ENCODE peak calls at places on chromosomes 5 and 9, in eight cellular contexts. S, P, F, C, A, Z, U and G are unnamed samples.

GRCh38 chr5:55918097-55919035 is 67.2 kb downstream of the IL31RA start:
- DNase-seq in Z (no peak), P (no peak), S (no peak), C (no peak), U (no peak), A (no peak), F (no peak), G (no peak)

GRCh38 chr5:6286404-6286803 is 91.9 kb downstream of the MED10 start:
- DNase-seq in Z (no peak), U (no peak), C (no peak), P (no peak), F (no peak), A (no peak), S (no peak), G (no peak)

GRCh38 chr9:14303110-14303509 is 10.8 kb downstream of the NFIB start:
- DNase-seq in Z (no peak), S (no peak), U (no peak), A (no peak), P (no peak), C (no peak), F (no peak), G (no peak)

GRCh38 chr5:53361708-53362107 is 118.7 kb upstream of the FST start:
- DNase-seq in F (no peak), A (no peak), U (no peak), S (no peak), C (no peak), Z (no peak), P (no peak), G (no peak)

GRCh38 chr5:177133845-177134652 is 476 bp downstream of the NSD1 start:
- DNase-seq in P (no peak), S (no peak), Z (peak; percentile 61), C (peak; percentile 81), U (peak; percentile 42), A (peak; percentile 68), F (peak; percentile 29), G (peak; percentile 60)

GRCh38 chr5:132500931-132501628 is 10.5 kb upstream of the IRF1 start:
- DNase-seq in Z (peak; percentile 71), F (peak; percentile 55), C (peak; percentile 82), P (peak; percentile 87), U (peak; percentile 80), S (no peak), A (peak; percentile 89), G (peak; percentile 77)

GRCh38 chr9:98521141-98521540 is 187.6 kb downstream of the GABBR2 start:
- DNase-seq in S (no peak), U (no peak), A (no peak), P (no peak), Z (peak; percentile 71), F (peak; percentile 92), C (no peak), G (no peak)

GRCh38 chr5:74639538-74640449 is 734 bp downstream of the ENC1 start:
- DNase-seq in F (peak; percentile 49), S (no peak), Z (peak; percentile 57), U (peak; percentile 60), A (peak; percentile 67), C (peak; percentile 73), P (no peak), G (peak; percentile 16)

GRCh38 chr5:31854625-31855526 is 215.9 kb downstream of the PDZD2 start:
- DNase-seq in Z (peak; percentile 8), C (peak; percentile 79), S (no peak), F (no peak), P (no peak), A (no peak), U (no peak), G (no peak)

GRCh38 chr5:100794844-100795243 is 108.2 kb downstream of the ST8SIA4 start:
- DNase-seq in U (no peak), C (no peak), Z (no peak), S (no peak), A (no peak), F (no peak), P (no peak), G (no peak)

GRCh38 chr5:74155501-74155900 is 485.0 kb downstream of the ENC1 start:
- DNase-seq in P (no peak), U (no peak), Z (no peak), F (no peak), C (no peak), A (no peak), S (no peak), G (no peak)

GRCh38 chr9:131146186-131146585 is 20.8 kb downstream of the NUP214 start:
- DNase-seq in F (no peak), S (no peak), P (no peak), A (no peak), U (no peak), Z (no peak), C (no peak), G (no peak)

GRCh38 chr5:139014726-139015125 is 139.6 kb upstream of the LRRTM2 start:
- DNase-seq in F (peak; percentile 92), A (no peak), P (no peak), C (no peak), U (no peak), Z (peak; percentile 85), S (no peak), G (no peak)

GRCh38 chr9:133505901-133506652 is 18.7 kb downstream of the MYMK start:
- DNase-seq in U (no peak), A (no peak), P (no peak), C (no peak), F (peak; percentile 12), S (no peak), Z (no peak), G (no peak)

DNA sequence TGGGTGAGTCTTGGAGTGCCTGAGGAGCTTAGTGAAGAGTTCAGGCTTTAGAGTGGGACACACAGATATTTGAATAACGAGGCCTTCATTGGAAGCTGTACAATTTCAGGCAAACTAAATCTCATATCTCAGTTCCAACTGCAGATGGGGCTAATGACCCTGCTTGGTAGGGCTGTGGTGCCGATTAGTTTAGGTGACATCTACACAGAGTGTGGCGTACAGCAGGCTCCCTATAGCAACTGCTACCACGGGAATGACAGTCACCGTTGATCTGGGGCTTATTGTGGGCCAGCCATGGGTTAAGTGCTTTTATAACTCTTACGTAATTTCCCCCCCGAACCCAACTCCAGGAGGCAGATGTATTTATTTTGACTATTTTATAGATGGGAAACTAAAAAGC is 70.8 kb downstream of the FAT2 start:
- DNase-seq in A (no peak), C (no peak), Z (no peak), S (no peak), P (peak; percentile 9), F (no peak), U (no peak), G (no peak)
- TF ChIP-seq CTCF in A (no peak), C (peak; percentile 45), Z (no peak), S (peak; percentile 15), P (peak; percentile 43), F (peak; percentile 2), U (no peak), G (no peak)

DNA sequence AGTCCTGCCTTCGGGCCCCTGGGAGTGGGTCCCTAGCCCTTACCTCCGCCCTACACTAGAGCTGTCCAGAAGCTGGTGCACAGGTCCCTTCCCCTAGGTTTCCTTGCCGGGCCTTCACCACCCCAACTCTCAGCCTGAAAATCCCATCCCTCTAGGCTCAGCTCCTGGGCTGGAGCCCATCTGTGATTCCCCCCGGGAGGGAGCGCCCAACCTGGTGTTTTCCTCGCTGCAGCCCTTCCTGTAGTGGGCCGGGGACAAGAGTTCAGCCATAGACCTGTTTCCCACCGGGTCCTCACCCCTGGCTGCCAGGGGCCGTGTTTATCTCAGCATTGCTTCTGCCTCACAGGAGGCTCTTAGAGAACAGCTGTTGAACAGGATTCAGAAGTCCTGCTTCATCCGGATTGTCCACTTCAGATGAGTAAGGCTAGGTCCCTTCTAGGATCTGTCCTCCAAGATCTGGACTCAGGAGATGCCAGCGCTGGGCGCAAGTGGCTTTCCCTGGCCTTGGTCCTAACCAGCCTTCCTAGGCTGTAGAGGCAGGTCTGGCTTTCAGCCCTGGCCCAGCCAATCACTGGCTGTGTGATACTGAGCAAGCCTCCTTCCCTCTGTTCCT is 965 bp downstream of the GLIPR2 start:
- DNase-seq in P (no peak), A (no peak), C (no peak), S (no peak), F (peak; percentile 38), U (no peak), Z (peak; percentile 44), G (no peak)
- H2AFZ ChIP-seq in P (no peak overlapping the region), A (no peak overlapping the region), C (peak overlapping the region; percentile 95), S (no peak overlapping the region), F (peak overlapping the region; percentile 95), U (peak overlapping the region; percentile 87), Z (peak overlapping the region; percentile 82), G (no peak overlapping the region)

GRCh38 chr9:109908459-109909390 is 128.7 kb downstream of the PALM2AKAP2 start:
- DNase-seq in A (peak; percentile 61), U (no peak), S (no peak), C (no peak), Z (peak; percentile 89), F (peak; percentile 96), P (no peak), G (no peak)

GRCh38 chr9:109912726-109913460 is 132.9 kb downstream of the PALM2AKAP2 start:
- DNase-seq in S (no peak), A (peak; percentile 71), C (no peak), Z (peak; percentile 66), U (peak; percentile 64), P (no peak), F (peak; percentile 32), G (no peak)

GRCh38 chr9:109913461-109913810 is 133.4 kb downstream of the PALM2AKAP2 start:
- DNase-seq in F (no peak), C (no peak), A (no peak), S (no peak), Z (no peak), U (no peak), P (no peak), G (no peak)

GRCh38 chr9:109912082-109912581 is 132.1 kb downstream of the PALM2AKAP2 start:
- DNase-seq in A (no peak), U (no peak), C (no peak), P (no peak), Z (peak; percentile 97), S (no peak), F (peak; percentile 93), G (no peak)

DNA sequence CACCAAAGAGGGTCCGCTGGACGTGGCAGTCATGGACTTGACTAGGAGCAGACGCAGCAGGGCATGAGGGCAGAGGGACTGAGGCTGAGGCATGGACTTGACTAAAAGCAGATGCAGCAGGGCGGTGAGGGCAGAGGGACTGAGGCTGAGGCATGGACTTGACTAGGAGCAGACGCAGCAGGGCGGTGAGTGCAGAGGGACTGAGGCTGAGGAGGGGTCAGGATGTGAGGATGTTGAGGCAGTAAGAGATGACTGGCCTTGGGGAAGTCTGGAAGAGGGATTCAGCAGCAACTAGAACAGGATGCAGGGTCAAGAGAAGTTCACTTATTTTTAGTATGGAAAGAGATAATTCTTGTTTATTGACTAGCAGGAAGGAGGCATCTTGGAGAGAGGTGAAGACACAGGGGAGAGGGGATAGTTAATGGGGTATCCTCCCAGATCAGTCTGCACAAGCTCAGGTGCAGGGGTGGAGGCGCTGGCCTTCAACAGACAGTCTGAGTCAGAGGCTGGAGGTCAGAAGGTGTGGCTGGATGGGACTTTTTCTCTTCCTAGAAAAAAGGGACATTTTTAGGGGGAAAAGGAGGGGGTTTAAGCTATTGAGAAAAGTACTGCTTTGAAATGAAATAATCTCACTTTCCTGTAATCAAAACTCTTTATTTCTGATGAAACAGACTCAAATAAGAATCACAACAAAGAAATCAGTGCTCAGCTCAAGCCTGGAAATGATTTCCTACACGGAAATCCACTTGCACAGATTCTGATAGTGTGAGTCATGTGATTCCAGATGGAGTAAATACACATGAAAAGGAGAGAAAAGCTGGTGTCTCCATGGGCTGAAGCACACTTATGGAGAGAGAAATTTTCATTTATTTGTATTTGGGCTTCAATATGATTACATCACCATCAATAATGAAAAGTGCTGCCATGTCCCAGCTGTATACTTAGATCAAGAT is 130.9 kb downstream of the PALM2AKAP2 start:
- DNase-seq in U (no peak), Z (peak; percentile 88), F (peak; percentile 88), C (no peak), P (no peak), A (no peak), S (no peak), G (no peak)
- H3K4me2 ChIP-seq in U (no peak overlapping the region), Z (peak overlapping the region; percentile 76), F (peak overlapping the region; percentile 50), C (no peak overlapping the region), P (no peak overlapping the region), A (peak overlapping the region; percentile 71), S (no peak overlapping the region), G (no peak overlapping the region)

GRCh38 chr5:103256178-103256577 is 2.4 kb upstream of the MACIR start:
- DNase-seq in C (no peak), S (no peak), P (peak; percentile 22), Z (no peak), F (no peak), A (no peak), U (no peak), G (no peak)
- TF ChIP-seq CTCF in C (peak; percentile 56), S (peak; percentile 16), P (peak; percentile 62), Z (no peak), F (no peak), A (peak; percentile 52), U (peak; percentile 23), G (no peak)